ENCODE peak calls at places on chromosomes 11 and 22, in seven cellular contexts. Z is effector CD8-positive, alpha-beta T cell; G is GM23248; U is nucleus accumbens; D is stimulated activated naive B cell treated with anti-CD40 and anti-IgM and Interleukin-4, amounts not matched to agents 10 μg/mL and 1 μg/mL and 100 μg/mL, for 72 hours; K is stimulated activated CD8-positive, alpha-beta memory T cell treated with anti-CD3 and anti-CD28 coated beads, Interleukin-15, amount 100 ng/mL, for 1 hour; F is epithelial cell of esophagus. E is an unnamed sample.

GRCh38 chr22:37552560-37553163 is 7.6 kb upstream of the CDC42EP1 start:
- DNase-seq in Z (no peak), G (peak; percentile 61), U (no peak), D (no peak), K (no peak), F (peak; percentile 63), E (peak; percentile 21)

GRCh38 chr11:629237-629583 is 2.2 kb upstream of the SCT start:
- DNase-seq in Z (no peak), G (no peak), U (no peak), D (no peak), K (no peak), F (no peak), E (no peak)

GRCh38 chr11:69129647-69130046 is 26.1 kb upstream of the SMIM38 start:
- DNase-seq in Z (no peak), G (no peak), U (no peak), D (no peak), K (no peak), F (no peak), E (no peak)

GRCh38 chr11:96464695-96465307 is 75.0 kb downstream of the JRKL start:
- DNase-seq in Z (no peak), G (peak; percentile 83), U (no peak), D (no peak), K (no peak), F (peak; percentile 77), E (peak; percentile 67)

GRCh38 chr11:112523477-112523876 is 262.8 kb upstream of the PLET1 start:
- DNase-seq in Z (no peak), G (peak; percentile 59), U (peak; percentile 87), D (no peak), K (no peak), F (no peak), E (peak; percentile 50)

GRCh38 chr22:37545703-37546435 is 14.4 kb upstream of the CDC42EP1 start:
- DNase-seq in Z (no peak), G (peak; percentile 97), U (peak; percentile 51), D (no peak), K (no peak), F (peak; percentile 88), E (peak; percentile 97)

GRCh38 chr11:115521874-115522273 is 17.7 kb upstream of the CADM1 start:
- DNase-seq in Z (no peak), G (no peak), U (no peak), D (no peak), K (no peak), F (no peak), E (no peak)

GRCh38 chr11:10350341-10350740 is 45.5 kb downstream of the ADM start:
- DNase-seq in Z (no peak), G (peak; percentile 56), U (no peak), D (no peak), K (no peak), F (peak; percentile 71), E (peak; percentile 75)

GRCh38 chr11:121282376-121282775 is 10.2 kb upstream of the SC5D start:
- DNase-seq in Z (no peak), G (no peak), U (no peak), D (no peak), K (no peak), F (peak; percentile 66), E (peak; percentile 16)

GRCh38 chr11:45917623-45918330 is at the start of gene PEX16:
- DNase-seq in Z (peak; percentile 90), G (peak; percentile 99), U (peak; percentile 96), D (peak; percentile 98), K (peak; percentile 84), F (peak; percentile 100), E (peak; percentile 98)